ENCODE peak calls at places on chromosomes 2 and 18, in six cellular contexts. D is HFFc6; J is fibroblast of lung; H is activated naive CD8-positive, alpha-beta T cell treated with anti-CD3 and anti-CD28 coated beads, Interleukin-2, amount 50 U/mL, for 24 hours; P is A172; U is mesothelial cell of epicardium. X is an unnamed sample.
A peak's percentile ranks its signal among the peaks of the same experiment; 100 is the strongest.

GRCh38 chr18:36630917-36631316 is 197.9 kb downstream of the TPGS2 start:
- DNase-seq in D (no peak), J (no peak), U (no peak), P (no peak), H (no peak), X (no peak)

GRCh38 chr2:237459741-237460174 is 27.3 kb upstream of the MLPH start:
- DNase-seq in P (peak; percentile 95), H (no peak), J (peak; percentile 90), U (no peak), D (peak; percentile 88), X (peak; percentile 71)

GRCh38 chr2:180196419-180196977 is 189.4 kb upstream of the CWC22 start:
- DNase-seq in J (no peak), D (no peak), U (no peak), P (no peak), H (no peak), X (no peak)

GRCh38 chr2:35080231-35080905 is 1275.2 kb upstream of the CRIM1 start:
- DNase-seq in U (no peak), J (peak; percentile 23), D (no peak), P (peak; percentile 22), H (no peak), X (no peak)

GRCh38 chr2:106996136-106996769 is 110.3 kb upstream of the ST6GAL2 start:
- DNase-seq in P (no peak), D (no peak), U (no peak), H (no peak), J (no peak), X (no peak)

GRCh38 chr18:61735564-61736102 is 157.2 kb downstream of the RNF152 start:
- DNase-seq in D (no peak), J (no peak), H (no peak), P (no peak), U (no peak), X (no peak)

GRCh38 chr2:155905640-155906039 is 426.9 kb downstream of the NR4A2 start:
- DNase-seq in U (no peak), D (no peak), J (no peak), P (no peak), H (no peak), X (no peak)

GRCh38 chr2:28093768-28094167 is 203.2 kb downstream of the BABAM2 start:
- DNase-seq in D (no peak), H (no peak), P (no peak), J (no peak), U (no peak), X (no peak)

GRCh38 chr2:10524341-10524740 is 76.2 kb upstream of the ODC1 start:
- DNase-seq in J (no peak), D (no peak), U (no peak), P (no peak), H (no peak), X (no peak)

GRCh38 chr2:169323841-169324240 is 38.5 kb downstream of the LRP2 start:
- DNase-seq in D (no peak), J (no peak), H (no peak), P (no peak), U (no peak), X (no peak)

GRCh38 chr2:135798762-135799161 is 38.2 kb downstream of the LCT start:
- DNase-seq in J (no peak), U (no peak), P (no peak), D (peak; percentile 16), H (no peak), X (no peak)

GRCh38 chr2:20580690-20581437 is 70.0 kb downstream of the HS1BP3 start:
- DNase-seq in D (no peak), H (no peak), P (no peak), U (no peak), J (no peak), X (no peak)

GRCh38 chr18:77334876-77335275 is 85.2 kb downstream of the GALR1 start:
- DNase-seq in J (no peak), D (no peak), H (no peak), U (no peak), P (no peak), X (no peak)

GRCh38 chr2:154608438-154608837 is 90.1 kb upstream of the KCNJ3 start:
- DNase-seq in H (no peak), P (no peak), U (no peak), D (no peak), J (no peak), X (no peak)

GRCh38 chr2:145066151-145066661 is 546.3 kb upstream of the ZEB2 start:
- DNase-seq in J (peak; percentile 4), H (no peak), U (no peak), P (no peak), D (no peak), X (no peak)

GRCh38 chr2:201139836-201140599 is 24.1 kb downstream of the CFLAR start:
- DNase-seq in H (no peak), U (no peak), J (no peak), D (no peak), P (no peak), X (no peak)

GRCh38 chr2:236663671-236664101 is 94.1 kb downstream of the ACKR3 start:
- DNase-seq in J (peak; percentile 48), P (peak; percentile 76), U (no peak), D (peak; percentile 44), H (no peak), X (peak; percentile 81)

GRCh38 chr2:113236367-113237159 is 42.2 kb downstream of the PAX8 start:
- DNase-seq in D (no peak), H (no peak), U (no peak), J (no peak), P (no peak), X (no peak)

GRCh38 chr2:219877714-219878113 is 250.3 kb downstream of the SLC4A3 start:
- DNase-seq in P (no peak), D (no peak), U (no peak), J (no peak), H (no peak), X (no peak)

GRCh38 chr2:182890773-182891381 is 24.4 kb upstream of the FRZB start:
- DNase-seq in P (no peak), J (no peak), D (no peak), H (no peak), U (no peak), X (no peak)

GRCh38 chr2:26246818-26247217 is 2.1 kb downstream of the HADHB start:
- DNase-seq in J (peak; percentile 57), P (no peak), H (peak; percentile 16), D (peak; percentile 15), U (no peak), X (no peak)

GRCh38 chr2:36698978-36699377 is 2.5 kb downstream of the VIT start:
- DNase-seq in D (no peak), P (no peak), J (no peak), U (no peak), H (no peak), X (no peak)

GRCh38 chr18:32714571-32715148 is 58.2 kb downstream of the KLHL14 start:
- DNase-seq in P (peak; percentile 47), H (peak; percentile 25), J (peak; percentile 69), D (peak; percentile 10), U (peak; percentile 46), X (peak; percentile 10)

GRCh38 chr2:30421551-30422436 is 25.3 kb upstream of the LCLAT1 start:
- DNase-seq in H (peak; percentile 17), U (no peak), P (peak; percentile 30), J (peak; percentile 88), D (peak; percentile 36), X (no peak)

GRCh38 chr2:127525692-127526141 is 572 bp downstream of the IWS1 start:
- DNase-seq in D (peak; percentile 32), J (peak; percentile 56), U (no peak), P (peak; percentile 60), H (peak; percentile 20), X (peak; percentile 50)

GRCh38 chr2:218745559-218746469 is 35.2 kb downstream of the TTLL4 start:
- DNase-seq in D (peak; percentile 30), J (peak; percentile 39), P (no peak), H (no peak), U (no peak), X (peak; percentile 40)

GRCh38 chr2:112055833-112056625 is 960 bp downstream of the TMEM87B start:
- DNase-seq in P (peak; percentile 88), H (peak; percentile 39), U (peak; percentile 47), J (peak; percentile 89), D (peak; percentile 95), X (peak; percentile 58)

GRCh38 chr2:219475697-219476604 is 22.7 kb upstream of the GMPPA start:
- DNase-seq in U (peak; percentile 84), J (peak; percentile 58), D (peak; percentile 23), H (peak; percentile 79), P (peak; percentile 67), X (peak; percentile 69)

GRCh38 chr2:134469516-134470115 is 215.7 kb downstream of the MGAT5 start:
- DNase-seq in J (no peak), H (no peak), D (no peak), U (no peak), P (no peak), X (no peak)

GRCh38 chr2:37635359-37636208 is 35.9 kb downstream of the CDC42EP3 start:
- DNase-seq in U (no peak), H (peak; percentile 66), J (peak; percentile 73), D (peak; percentile 92), P (no peak), X (no peak)

GRCh38 chr18:44290366-44290855 is 390.3 kb upstream of the SETBP1 start:
- DNase-seq in H (no peak), P (no peak), D (no peak), U (no peak), J (no peak), X (no peak)

GRCh38 chr18:66235206-66235605 is 368.7 kb downstream of the CDH19 start:
- DNase-seq in D (no peak), U (no peak), H (no peak), J (no peak), P (no peak), X (no peak)

GRCh38 chr2:14978836-14979235 is 346.3 kb downstream of the LRATD1 start:
- DNase-seq in P (peak; percentile 35), U (no peak), J (no peak), H (no peak), D (no peak), X (no peak)

GRCh38 chr2:232369126-232369955 is 9.2 kb upstream of the ALPP start:
- DNase-seq in D (no peak), U (peak; percentile 29), H (no peak), J (no peak), P (no peak), X (no peak)

GRCh38 chr2:184558713-184559464 is 39.4 kb upstream of the ZNF804A start:
- DNase-seq in H (no peak), U (no peak), P (peak; percentile 11), D (no peak), J (no peak), X (no peak)

GRCh38 chr18:40365526-40365925 is 1589.5 kb upstream of the PIK3C3 start:
- DNase-seq in P (no peak), J (peak; percentile 57), U (no peak), H (no peak), D (no peak), X (no peak)